ENCODE peak calls at places on chromosomes 4 and X, in six cellular contexts. Y is GM23338, R is HepG2, F is K562, C is GM12878, M is H1. E is an unnamed sample.

GRCh38 chrX:86171366-86171765 is 23.1 kb downstream of the DACH2 start:
- DNase-seq in Y (peak; percentile 69), R (peak; percentile 35), F (no peak), C (no peak), M (peak; percentile 44), E (peak; percentile 16)

GRCh38 chr4:65046496-65047101 is 623.7 kb downstream of the EPHA5 start:
- DNase-seq in Y (no peak), R (no peak), F (no peak), C (no peak), M (no peak), E (no peak)

GRCh38 chr4:168421671-168422070 is 58.6 kb downstream of the DDX60L start:
- DNase-seq in Y (no peak), R (no peak), F (peak; percentile 6), C (no peak), M (no peak), E (no peak)

GRCh38 chr4:46648088-46648744 is 258.3 kb upstream of the GABRA2 start:
- DNase-seq in Y (peak; percentile 87), R (peak; percentile 37), F (peak; percentile 7), C (no peak), M (peak; percentile 51), E (peak; percentile 63)

GRCh38 chrX:106972896-106973295 is 27.1 kb downstream of the MORC4 start:
- DNase-seq in Y (no peak), R (no peak), F (no peak), C (no peak), M (no peak), E (no peak)

GRCh38 chr4:172662113-172662512 is 506.5 kb upstream of the GALNT7 start:
- DNase-seq in Y (no peak), R (no peak), F (no peak), C (no peak), M (no peak), E (no peak)

GRCh38 chrX:123504630-123505270 is 228.1 kb downstream of the THOC2 start:
- DNase-seq in Y (peak; percentile 2), R (no peak), F (no peak), C (no peak), M (no peak), E (no peak)

GRCh38 chr4:105135746-105136145 is 10.9 kb upstream of the TET2 start:
- DNase-seq in Y (peak; percentile 25), R (no peak), F (no peak), C (no peak), M (no peak), E (no peak)

GRCh38 chr4:52752921-52753320 is 1.7 kb upstream of the ERVMER34-1 start:
- DNase-seq in Y (no peak), R (no peak), F (no peak), C (no peak), M (no peak), E (no peak)

GRCh38 chr4:184728858-184729257 is 5.0 kb downstream of the CENPU start:
- DNase-seq in Y (no peak), R (peak; percentile 61), F (no peak), C (no peak), M (no peak), E (no peak)

GRCh38 chr4:113382704-113383103 is 333.3 kb downstream of the ANK2 start:
- DNase-seq in Y (no peak), R (no peak), F (no peak), C (no peak), M (no peak), E (no peak)

GRCh38 chr4:94181815-94182214 is 25.9 kb upstream of the SMARCAD1 start:
- DNase-seq in Y (no peak), R (no peak), F (no peak), C (no peak), M (no peak), E (no peak)

GRCh38 chr4:82461710-82462109 is 31.3 kb downstream of the ENOPH1 start:
- DNase-seq in Y (no peak), R (no peak), F (no peak), C (no peak), M (no peak), E (no peak)

GRCh38 chr4:82463221-82463620 is 32.8 kb downstream of the ENOPH1 start:
- DNase-seq in Y (no peak), R (no peak), F (no peak), C (no peak), M (no peak), E (no peak)

GRCh38 chr4:82462415-82462831 is 32.0 kb downstream of the ENOPH1 start:
- DNase-seq in Y (peak; percentile 92), R (peak; percentile 73), F (peak; percentile 92), C (peak; percentile 54), M (peak; percentile 95), E (peak; percentile 93)

GRCh38 chr4:82469776-82470345 is 39.5 kb downstream of the ENOPH1 start:
- DNase-seq in Y (no peak), R (peak; percentile 16), F (no peak), C (no peak), M (no peak), E (no peak)

GRCh38 chr4:82467442-82467841 is 37.1 kb downstream of the ENOPH1 start:
- DNase-seq in Y (no peak), R (peak; percentile 45), F (no peak), C (no peak), M (no peak), E (no peak)
- TF ChIP-seq CREB1 in Y (no peak), R (no peak), F (no peak), C (no peak), M (no peak), E (no peak)

DNA sequence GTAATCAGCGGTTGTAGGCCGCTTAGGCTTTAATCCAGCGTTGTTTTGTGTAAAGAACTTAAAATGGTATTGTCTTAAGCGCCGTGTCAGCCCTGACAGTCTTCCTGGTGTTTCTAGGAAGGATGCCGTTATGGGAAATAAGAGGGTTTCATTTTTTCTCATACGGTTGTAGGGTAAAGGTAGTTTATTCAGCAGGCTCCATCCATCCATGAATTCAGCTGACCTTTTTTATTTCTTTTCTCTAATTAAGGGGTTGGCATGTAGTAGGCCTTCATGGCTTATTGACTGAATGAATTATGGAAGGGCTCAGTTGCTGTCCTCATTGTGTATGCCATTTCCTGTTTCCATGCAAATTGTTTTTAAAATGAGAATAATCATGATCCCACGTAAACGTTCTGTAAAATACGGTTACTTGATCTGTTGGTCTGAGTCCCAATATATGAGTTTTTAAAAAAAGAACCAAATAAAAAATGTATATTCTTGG is 686 bp downstream of the OCIAD1 start:
- DNase-seq in Y (peak; percentile 5), R (no peak), F (no peak), C (peak; percentile 15), M (no peak), E (no peak)
- TF ChIP-seq CREB1 in Y (no peak), R (no peak), F (no peak), C (no peak), M (no peak), E (no peak)

DNA sequence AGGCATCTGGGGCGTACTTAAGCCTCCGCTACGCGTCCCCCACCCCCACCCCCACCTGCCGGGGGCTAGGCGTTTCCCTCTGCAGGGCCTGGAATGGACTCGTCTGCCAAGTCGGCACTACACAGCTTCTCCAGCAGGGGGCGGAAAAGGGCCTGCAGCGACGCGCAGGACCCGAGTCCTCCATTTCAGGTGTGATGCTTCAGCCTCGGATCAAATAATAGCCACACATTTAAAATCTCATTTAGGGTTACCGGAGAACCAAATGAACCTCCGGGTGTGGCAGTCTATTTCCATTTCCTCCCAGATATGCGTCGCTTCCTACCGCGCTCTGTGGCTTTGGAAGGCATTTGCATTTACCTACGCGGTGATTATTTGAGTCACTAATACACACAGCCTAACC is 2.9 kb downstream of the PAK3 start:
- DNase-seq in Y (peak; percentile 81), R (peak; percentile 1), F (peak; percentile 69), C (no peak), M (peak; percentile 81), E (peak; percentile 79)
- TF ChIP-seq CREB1 in Y (peak; percentile 43), R (no peak), F (no peak), C (peak; percentile 23), M (peak; percentile 68), E (no peak)

GRCh38 chrX:150362599-150363481 is at the start of gene MAMLD1:
- DNase-seq in Y (peak; percentile 18), R (no peak), F (peak; percentile 43), C (no peak), M (peak; percentile 47), E (peak; percentile 18)
- TF ChIP-seq CREB1 in Y (no peak), R (no peak), F (no peak), C (no peak), M (no peak), E (no peak)

DNA sequence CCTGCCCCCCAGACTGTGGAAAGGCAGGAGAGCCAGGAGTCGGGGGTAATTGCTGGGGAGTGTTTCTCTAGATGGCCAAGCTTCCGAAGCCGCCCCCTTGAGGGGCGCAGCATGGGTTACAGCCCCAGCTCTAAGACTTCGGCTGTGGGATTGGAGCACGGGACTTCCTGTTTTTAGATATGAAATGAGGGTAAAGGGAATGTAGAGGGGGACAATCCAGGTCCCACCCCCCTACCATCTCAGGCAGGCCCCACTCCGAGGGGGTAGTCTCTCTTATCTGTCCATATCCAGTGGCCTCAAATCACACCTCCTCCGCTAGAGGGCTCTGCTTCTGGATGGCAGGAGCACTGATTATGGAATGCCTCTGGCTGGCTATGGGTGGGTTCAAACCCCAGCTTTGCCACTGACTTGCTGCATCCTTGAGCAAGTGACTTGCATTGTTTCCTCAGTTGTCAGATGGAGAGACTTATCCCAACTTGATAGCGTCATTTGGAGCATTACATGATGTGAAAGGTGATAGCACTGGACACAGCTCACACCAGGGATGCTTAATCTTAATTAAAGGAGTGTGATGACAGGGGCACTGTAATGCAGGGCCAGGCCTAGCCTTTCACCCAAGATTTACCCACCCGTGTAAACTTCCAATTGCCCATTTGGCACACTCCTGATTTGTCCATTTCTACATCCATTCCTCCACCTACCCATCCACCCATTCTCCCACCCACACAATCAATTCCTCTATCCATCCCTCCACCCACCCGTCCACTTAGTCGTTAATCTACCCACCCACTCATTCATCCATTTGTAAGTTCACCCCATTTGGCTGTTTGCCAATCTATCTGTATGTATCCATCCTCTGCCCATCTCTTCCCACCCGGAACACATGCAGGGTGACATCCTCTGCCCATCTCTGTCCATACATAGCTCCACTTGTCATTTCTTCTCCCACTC is 845 bp upstream of the KCND1 start:
- DNase-seq in Y (peak; percentile 71), R (peak; percentile 16), F (peak; percentile 72), C (no peak), M (peak; percentile 54), E (peak; percentile 65)
- TF ChIP-seq CREB1 in Y (no peak), R (no peak), F (no peak), C (no peak), M (no peak), E (no peak)